ENCODE peak calls at places on chromosome 14, in six cellular contexts. X, Y, P, U, L and D are unnamed samples.

GRCh38 chr14:32703246-32703645 is 235.4 kb upstream of the NPAS3 start:
- DNase-seq in X (no peak), Y (no peak), P (no peak), U (no peak), L (no peak), D (no peak)

GRCh38 chr14:102909462-102909861 is 13.0 kb upstream of the AMN start:
- DNase-seq in X (no peak), Y (no peak), P (no peak), U (no peak), L (no peak), D (no peak)

GRCh38 chr14:28765907-28766504 is 581 bp upstream of the FOXG1 start:
- DNase-seq in X (peak; percentile 37), Y (no peak), P (no peak), U (no peak), L (no peak), D (no peak)

GRCh38 chr14:101110729-101111619 is 207.5 kb upstream of the RTL1 start:
- DNase-seq in X (no peak), Y (no peak), P (no peak), U (no peak), L (no peak), D (no peak)

GRCh38 chr14:53599221-53599945 is 357.2 kb downstream of the BMP4 start:
- DNase-seq in X (no peak), Y (no peak), P (no peak), U (no peak), L (no peak), D (no peak)

GRCh38 chr14:62819931-62820330 is 225.3 kb downstream of the KCNH5 start:
- DNase-seq in X (no peak), Y (no peak), P (no peak), U (no peak), L (no peak), D (no peak)

GRCh38 chr14:74941676-74942097 is 13.7 kb downstream of the PGF start:
- DNase-seq in X (peak; percentile 84), Y (peak; percentile 23), P (peak; percentile 79), U (no peak), L (peak; percentile 21), D (no peak)

GRCh38 chr14:58747181-58747580 is 109.4 kb downstream of the DACT1 start:
- DNase-seq in X (peak; percentile 77), Y (no peak), P (no peak), U (peak; percentile 49), L (no peak), D (no peak)

GRCh38 chr14:89137514-89138163 is 279.4 kb downstream of the FOXN3 start:
- DNase-seq in X (peak; percentile 84), Y (no peak), P (no peak), U (peak; percentile 71), L (no peak), D (peak; percentile 64)

GRCh38 chr14:29671034-29671433 is 256.6 kb downstream of the PRKD1 start:
- DNase-seq in X (no peak), Y (no peak), P (no peak), U (no peak), L (no peak), D (no peak)

GRCh38 chr14:98296895-98297294 is 975.1 kb downstream of the BCL11B start:
- DNase-seq in X (no peak), Y (no peak), P (no peak), U (no peak), L (no peak), D (no peak)

GRCh38 chr14:102893452-102893851 is 29.0 kb upstream of the AMN start:
- DNase-seq in X (no peak), Y (no peak), P (peak; percentile 39), U (peak; percentile 93), L (no peak), D (no peak)

GRCh38 chr14:38205414-38205813 is 2.3 kb upstream of the SSTR1 start:
- DNase-seq in X (no peak), Y (no peak), P (no peak), U (no peak), L (no peak), D (no peak)

GRCh38 chr14:64074961-64075619 is 219.1 kb downstream of the ESR2 start:
- DNase-seq in X (no peak), Y (no peak), P (no peak), U (no peak), L (no peak), D (peak; percentile 83)